ENCODE peak calls at places on chromosomes 1 and 21, in eight cellular contexts. V is testis, T is left lung, D is endothelial cell of umbilical vein, X is tibial nerve, Q is kidney, G is mammary epithelial cell, B is thoracic aorta. H is an unnamed sample.
A peak's percentile ranks its signal among the peaks of the same experiment; 100 is the strongest.

GRCh38 chr1:68057564-68057963 is 7.1 kb upstream of the DIRAS3 start:
- DNase-seq in D (no peak), X (no peak), V (no peak), B (no peak), Q (no peak), T (no peak), G (no peak), H (no peak)

GRCh38 chr1:235954306-235955283 is 87.9 kb upstream of the LYST start:
- DNase-seq in B (no peak), V (no peak), D (no peak), G (no peak), Q (no peak), X (no peak), T (peak; percentile 86), H (no peak)

GRCh38 chr1:121483961-121484424 is 299.2 kb downstream of the SRGAP2C start:
- DNase-seq in T (no peak), G (peak; percentile 71), D (no peak), B (no peak), V (no peak), Q (no peak), X (no peak), H (no peak)

GRCh38 chr1:36996106-36996505 is 38.2 kb downstream of the GRIK3 start:
- DNase-seq in X (no peak), V (no peak), G (no peak), Q (no peak), D (no peak), B (no peak), T (no peak), H (no peak)

GRCh38 chr1:161440312-161440894 is 64.9 kb upstream of the FCGR2A start:
- DNase-seq in Q (peak; percentile 73), V (peak; percentile 70), T (peak; percentile 91), D (peak; percentile 51), G (peak; percentile 76), B (no peak), X (no peak), H (no peak)

GRCh38 chr1:215526147-215526845 is 40.8 kb upstream of the KCTD3 start:
- DNase-seq in Q (no peak), D (peak; percentile 61), X (no peak), T (no peak), B (no peak), G (peak; percentile 28), V (no peak), H (no peak)

GRCh38 chr1:160631983-160632625 is 14.7 kb downstream of the SLAMF1 start:
- DNase-seq in B (no peak), X (no peak), V (no peak), G (no peak), T (no peak), Q (no peak), D (no peak), H (no peak)

GRCh38 chr21:18877932-18878331 is 474.3 kb upstream of the TMPRSS15 start:
- DNase-seq in B (no peak), D (no peak), V (no peak), G (no peak), T (no peak), X (no peak), Q (no peak), H (no peak)

GRCh38 chr1:244217711-244218110 is 166.6 kb downstream of the ZBTB18 start:
- DNase-seq in G (no peak), B (no peak), D (no peak), Q (no peak), T (no peak), X (no peak), V (no peak), H (no peak)

GRCh38 chr1:20634065-20634593 is 871 bp downstream of the PINK1 start:
- DNase-seq in B (no peak), D (no peak), Q (no peak), X (no peak), T (no peak), G (no peak), V (no peak), H (no peak)

GRCh38 chr21:34839070-34839820 is 170.5 kb downstream of the CLIC6 start:
- DNase-seq in D (no peak), G (no peak), Q (no peak), T (no peak), V (no peak), B (no peak), X (no peak), H (no peak)

GRCh38 chr1:101175474-101175873 is 61.3 kb upstream of the S1PR1 start:
- DNase-seq in B (no peak), D (no peak), V (no peak), G (no peak), Q (no peak), X (no peak), T (no peak), H (no peak)
- H3K4me3 ChIP-seq in B (no peak overlapping the region), D (peak overlapping the region; percentile 28), V (no peak overlapping the region), G (no peak overlapping the region), Q (no peak overlapping the region), X (no peak overlapping the region), T (no peak overlapping the region), H (no peak overlapping the region)

DNA sequence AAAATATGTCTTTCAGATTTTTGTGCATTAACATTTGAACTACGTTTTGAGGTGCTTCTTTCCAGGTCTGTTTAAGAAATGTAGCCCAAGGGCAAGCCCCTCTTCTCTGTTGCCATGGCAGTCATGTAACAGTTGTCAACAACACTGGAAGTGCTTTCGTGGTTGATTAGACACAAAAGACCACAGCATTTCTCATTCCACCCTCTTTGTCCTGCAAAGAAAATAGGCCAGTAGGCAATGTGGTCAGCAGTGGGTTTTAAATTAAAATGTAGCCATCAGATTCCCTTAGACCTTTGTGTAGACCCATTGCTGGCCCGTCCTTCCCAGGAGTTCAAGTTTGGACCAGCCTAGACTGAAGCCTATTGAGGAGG is 35.4 kb downstream of the VANGL1 start:
- DNase-seq in G (peak; percentile 6), D (no peak), V (no peak), Q (no peak), X (no peak), B (no peak), T (no peak), H (no peak)
- H3K4me1 ChIP-seq in G (peaks cover 38% of the 10 kb centered on the region), D (no peaks in the 10 kb centered on the region), V (no peaks in the 10 kb centered on the region), Q (peaks cover 7% of the 10 kb centered on the region), X (no peaks in the 10 kb centered on the region), B (peaks cover 10% of the 10 kb centered on the region), T (peaks cover 4% of the 10 kb centered on the region), H (peaks cover 43% of the 10 kb centered on the region)

DNA sequence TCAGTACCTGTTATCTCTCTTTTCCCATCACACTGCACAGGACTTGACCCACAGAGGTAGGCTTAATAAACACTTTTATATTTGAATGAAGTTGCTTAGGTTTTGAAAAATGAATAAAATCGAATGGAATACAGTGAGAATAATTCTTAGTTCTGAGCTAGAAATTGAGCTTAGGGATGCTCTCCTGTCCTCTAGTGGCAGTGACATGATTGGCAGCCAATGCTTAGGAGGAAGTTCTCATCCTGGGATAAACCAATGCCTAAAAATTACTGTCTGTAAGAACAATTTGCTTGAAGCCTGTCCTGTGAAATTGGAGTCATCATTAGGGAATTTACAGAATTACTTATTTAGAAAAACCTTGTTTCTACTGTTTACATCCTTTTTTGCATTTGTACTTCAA is 21.3 kb upstream of the CYP4X1 start:
- DNase-seq in Q (no peak), D (no peak), V (no peak), X (no peak), G (no peak), B (no peak), T (no peak), H (no peak)
- TF ChIP-seq CTCF in Q (peak; percentile 20), D (peak; percentile 14), V (no peak), X (peak; percentile 22), G (peak; percentile 49), B (no peak), T (no peak), H (no peak)

DNA sequence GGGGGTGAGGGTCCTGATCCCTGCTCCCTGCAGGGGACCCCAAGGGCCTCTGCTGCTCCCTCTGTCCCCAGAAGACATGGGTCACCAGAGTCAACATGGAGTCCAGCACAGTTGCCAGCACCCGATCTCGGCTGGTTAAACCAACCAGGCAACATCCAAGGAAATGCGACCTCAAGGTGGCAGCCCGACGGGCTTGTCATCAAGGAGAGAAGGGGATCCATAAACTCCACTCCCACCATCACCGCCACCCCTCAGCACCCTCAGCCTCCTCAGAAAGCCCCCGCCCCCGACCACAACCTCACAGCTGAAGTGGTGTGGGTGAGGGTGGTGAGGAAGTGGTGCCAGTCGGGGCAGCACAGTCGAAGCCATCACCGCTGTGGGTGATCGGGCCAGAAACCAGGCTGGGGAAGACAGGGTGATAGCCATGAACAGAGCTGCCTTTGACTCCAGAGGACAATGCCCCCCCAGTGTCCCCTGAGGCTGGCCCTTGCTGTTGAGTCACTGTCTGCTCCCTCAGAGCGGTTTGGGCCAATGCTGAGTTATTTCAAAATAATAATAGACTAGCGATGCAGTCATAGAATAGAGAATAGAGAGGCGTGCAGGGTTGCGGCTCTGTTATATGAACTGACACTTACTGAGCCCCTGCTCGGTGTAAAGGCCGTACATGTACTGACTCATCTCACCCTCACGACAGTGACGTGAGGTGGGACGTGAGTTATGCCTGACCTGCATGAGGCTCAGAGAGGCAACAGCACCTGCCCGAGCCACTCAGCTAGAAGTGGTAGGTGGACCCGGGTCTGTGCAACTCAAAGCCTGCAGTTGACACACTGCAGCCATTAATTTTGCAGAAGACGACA is 88.7 kb upstream of the IFFO2 start:
- DNase-seq in T (peak; percentile 62), X (no peak), D (no peak), V (no peak), B (no peak), G (no peak), Q (peak; percentile 68), H (no peak)
- H3K4me3 ChIP-seq in T (no peak overlapping the region), X (no peak overlapping the region), D (no peak overlapping the region), V (no peak overlapping the region), B (no peak overlapping the region), G (no peak overlapping the region), Q (no peak overlapping the region), H (no peak overlapping the region)

GRCh38 chr1:45170151-45170742 is 36.2 kb downstream of the ZSWIM5 start:
- DNase-seq in G (no peak), X (no peak), V (no peak), D (no peak), B (no peak), Q (no peak), T (no peak), H (no peak)
- H3K4me1 ChIP-seq in G (no peaks in the 10 kb centered on the region), X (no peaks in the 10 kb centered on the region), V (no peaks in the 10 kb centered on the region), D (no peaks in the 10 kb centered on the region), B (no peaks in the 10 kb centered on the region), Q (no peaks in the 10 kb centered on the region), T (no peaks in the 10 kb centered on the region), H (no peaks in the 10 kb centered on the region)

DNA sequence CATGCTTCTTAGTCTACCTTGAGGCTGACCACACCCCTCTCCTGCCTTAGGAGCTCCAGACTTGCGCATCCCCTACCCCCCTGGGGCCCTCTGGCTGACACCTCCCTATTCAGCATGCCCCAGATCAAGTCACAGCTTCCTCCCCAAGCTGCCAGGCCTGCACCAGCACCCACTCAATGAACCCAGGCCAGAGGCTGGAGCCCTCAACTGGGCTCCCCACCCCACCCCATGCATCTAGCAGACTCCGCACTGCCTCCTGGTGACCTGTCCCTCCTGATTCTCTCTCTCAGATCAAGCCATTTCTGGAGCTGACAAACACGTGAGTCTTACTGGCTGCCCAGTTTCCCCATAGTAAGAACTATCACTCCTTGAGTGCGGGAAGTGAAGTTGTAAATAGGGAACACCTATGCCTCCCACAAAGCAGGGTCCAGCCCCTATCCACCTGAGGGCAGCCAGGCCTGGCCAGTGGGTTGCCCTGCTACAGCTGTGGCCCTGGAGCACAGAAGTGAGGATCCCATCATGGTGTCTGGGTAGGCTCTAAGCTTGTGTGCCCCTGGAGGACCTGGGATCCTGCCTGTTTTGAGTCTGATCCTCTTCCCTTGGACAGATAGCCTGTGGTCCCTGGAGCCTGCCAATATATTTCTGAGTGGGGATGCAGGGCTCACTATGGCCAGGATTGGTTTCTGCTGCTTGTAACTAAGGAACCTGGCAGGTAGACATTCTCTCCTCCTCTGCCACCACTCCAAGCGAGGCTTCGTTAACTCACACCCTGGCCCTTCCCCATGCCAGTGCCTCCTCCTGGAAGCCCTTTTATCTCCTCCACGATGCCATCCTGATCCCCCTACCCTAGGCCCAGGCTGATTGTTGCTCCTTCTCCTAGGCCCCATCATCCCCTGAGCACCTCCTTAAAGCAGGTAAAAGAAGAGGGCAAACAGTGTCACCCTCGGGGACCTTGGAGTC is 118.2 kb downstream of the DMRTB1 start:
- DNase-seq in Q (no peak), T (no peak), B (no peak), V (no peak), D (no peak), G (no peak), X (no peak), H (no peak)
- TF ChIP-seq CTCF in Q (no peak), T (no peak), B (no peak), V (no peak), D (no peak), G (no peak), X (no peak), H (no peak)

H was measured in right atrium auricular region.